ENCODE peak calls at places on chromosomes 2 and 18, in eight cellular contexts. U is HCT116, V is uterus, N is breast epithelium, T is transverse colon, P is K562, H is sigmoid colon, K is lower leg skin. R is an unnamed sample.

GRCh38 chr2:208134928-208135586 is 5.4 kb upstream of the CRYGC start:
- DNase-seq in K (no peak), V (no peak), H (no peak), P (no peak), N (no peak), U (no peak), T (no peak), R (no peak)

GRCh38 chr2:145752091-145752806 is 1232.3 kb upstream of the ZEB2 start:
- DNase-seq in U (peak; percentile 50), V (no peak), P (peak; percentile 34), T (no peak), H (no peak), K (no peak), N (no peak), R (no peak)

GRCh38 chr2:108968619-108969018 is 20.4 kb downstream of the EDAR start:
- DNase-seq in K (no peak), P (no peak), H (no peak), U (no peak), T (peak; percentile 69), N (no peak), V (no peak), R (peak; percentile 43)

GRCh38 chr18:56124186-56124585 is 514.2 kb downstream of the TXNL1 start:
- DNase-seq in U (no peak), V (no peak), K (no peak), H (no peak), T (no peak), P (no peak), N (no peak), R (no peak)

GRCh38 chr18:46152436-46152807 is 48.2 kb downstream of the HAUS1 start:
- DNase-seq in P (no peak), K (no peak), N (no peak), T (no peak), H (no peak), U (no peak), V (no peak), R (peak; percentile 52)

GRCh38 chr2:156110890-156111289 is 221.6 kb downstream of the NR4A2 start:
- DNase-seq in K (no peak), N (no peak), T (peak; percentile 39), P (no peak), H (no peak), U (peak; percentile 37), V (no peak), R (no peak)

GRCh38 chr2:237590272-237591020 is at the start of gene RAB17:
- DNase-seq in T (peak; percentile 82), P (no peak), V (no peak), U (peak; percentile 65), K (no peak), N (no peak), H (no peak), R (peak; percentile 40)

GRCh38 chr2:46849741-46850474 is 65.7 kb downstream of the MCFD2 start:
- DNase-seq in U (no peak), H (peak; percentile 84), T (peak; percentile 31), P (peak; percentile 84), K (no peak), N (no peak), V (peak; percentile 76), R (no peak)

GRCh38 chr2:175567435-175568061 is 386.0 kb upstream of the ATP5MC3 start:
- DNase-seq in P (no peak), N (no peak), K (no peak), V (no peak), H (no peak), U (no peak), T (no peak), R (no peak)

GRCh38 chr18:43620936-43621335 is 343.6 kb upstream of the SYT4 start:
- DNase-seq in K (no peak), H (no peak), N (no peak), U (no peak), P (no peak), V (no peak), T (no peak), R (no peak)

GRCh38 chr18:55478301-55478660 is 109.7 kb downstream of the TCF4 start:
- DNase-seq in T (no peak), N (no peak), V (no peak), K (no peak), P (no peak), H (no peak), U (no peak), R (no peak)

GRCh38 chr2:135993421-135993820 is 8.0 kb upstream of the DARS1 start:
- DNase-seq in U (no peak), K (no peak), V (no peak), N (no peak), P (no peak), H (no peak), T (no peak), R (no peak)

GRCh38 chr2:217935245-217935879 is 67.4 kb downstream of the TNS1 start:
- DNase-seq in N (no peak), U (no peak), K (no peak), P (no peak), T (no peak), V (peak; percentile 77), H (no peak), R (no peak)

GRCh38 chr2:172253190-172254052 is 150.7 kb upstream of the DLX2 start:
- DNase-seq in P (peak; percentile 32), T (peak; percentile 70), K (peak; percentile 54), H (no peak), N (no peak), U (peak; percentile 100), V (peak; percentile 80), R (peak; percentile 67)

GRCh38 chr2:188303363-188304031 is 11.8 kb downstream of the GULP1 start:
- DNase-seq in N (no peak), V (no peak), T (no peak), K (no peak), H (no peak), U (no peak), P (no peak), R (peak; percentile 20)

GRCh38 chr2:102660070-102660469 is 40.7 kb downstream of the SLC9A2 start:
- DNase-seq in T (peak; percentile 32), K (no peak), H (no peak), P (no peak), V (no peak), U (no peak), N (no peak), R (no peak)

GRCh38 chr2:117956036-117956791 is 57.7 kb downstream of the CCDC93 start:
- DNase-seq in T (no peak), H (no peak), K (no peak), V (no peak), U (no peak), P (no peak), N (no peak), R (no peak)

GRCh38 chr2:10305715-10306114 is 3.0 kb downstream of the HPCAL1 start:
- DNase-seq in V (no peak), U (no peak), H (no peak), P (no peak), N (no peak), T (peak; percentile 21), K (no peak), R (no peak)

GRCh38 chr2:145874466-145874865 is 1354.5 kb upstream of the ZEB2 start:
- DNase-seq in H (no peak), N (no peak), K (no peak), U (no peak), T (no peak), V (no peak), P (no peak), R (peak; percentile 8)

DNA sequence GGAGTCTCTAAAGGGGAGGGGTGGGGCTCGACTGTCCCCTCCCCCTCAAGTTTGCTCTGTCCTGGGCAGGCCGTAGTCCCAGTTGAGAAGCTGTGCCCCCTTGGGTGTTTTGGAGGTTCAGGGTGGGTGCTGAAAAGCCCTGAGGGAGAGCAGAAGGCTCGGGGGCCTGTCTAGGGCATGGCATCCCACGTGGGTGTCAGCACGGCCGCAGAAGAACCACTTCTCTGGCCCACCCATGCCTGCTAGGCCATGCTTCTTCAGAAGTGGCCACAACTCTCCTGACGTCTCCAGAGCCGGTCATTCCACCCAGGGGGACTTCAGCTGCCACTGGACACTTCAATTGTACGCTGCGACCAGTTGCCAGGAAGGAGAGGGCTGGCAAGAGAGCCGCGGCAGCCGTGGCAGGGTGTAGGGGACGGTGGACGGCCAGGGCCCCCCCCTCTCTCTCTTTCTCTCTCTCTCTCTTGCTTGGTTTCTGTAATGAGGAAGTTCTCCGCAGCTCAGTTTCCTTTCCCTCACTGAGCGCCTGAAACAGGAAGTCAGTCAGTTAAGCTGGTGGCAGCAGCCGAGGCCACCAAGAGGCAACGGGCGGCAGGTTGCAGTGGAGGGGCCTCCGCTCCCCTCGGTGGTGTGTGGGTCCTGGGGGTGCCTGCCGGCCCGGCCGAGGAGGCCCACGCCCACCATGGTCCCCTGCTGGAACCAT is at the start of gene INPP5D:
- DNase-seq in H (peak; percentile 70), P (no peak), T (peak; percentile 68), V (no peak), K (no peak), U (no peak), N (peak; percentile 48), R (no peak)
- TF ChIP-seq POLR2A in H (no peak), P (no peak), T (peak; percentile 68), V (no peak), K (no peak), U (no peak), N (no peak), R (no peak)

GRCh38 chr2:111185496-111186022 is 64.8 kb downstream of the BCL2L11 start:
- DNase-seq in K (no peak), P (no peak), U (no peak), N (no peak), H (no peak), V (no peak), T (peak; percentile 88), R (no peak)
- TF ChIP-seq POLR2A in K (no peak), P (no peak), U (no peak), N (no peak), H (no peak), V (no peak), T (no peak), R (no peak)

DNA sequence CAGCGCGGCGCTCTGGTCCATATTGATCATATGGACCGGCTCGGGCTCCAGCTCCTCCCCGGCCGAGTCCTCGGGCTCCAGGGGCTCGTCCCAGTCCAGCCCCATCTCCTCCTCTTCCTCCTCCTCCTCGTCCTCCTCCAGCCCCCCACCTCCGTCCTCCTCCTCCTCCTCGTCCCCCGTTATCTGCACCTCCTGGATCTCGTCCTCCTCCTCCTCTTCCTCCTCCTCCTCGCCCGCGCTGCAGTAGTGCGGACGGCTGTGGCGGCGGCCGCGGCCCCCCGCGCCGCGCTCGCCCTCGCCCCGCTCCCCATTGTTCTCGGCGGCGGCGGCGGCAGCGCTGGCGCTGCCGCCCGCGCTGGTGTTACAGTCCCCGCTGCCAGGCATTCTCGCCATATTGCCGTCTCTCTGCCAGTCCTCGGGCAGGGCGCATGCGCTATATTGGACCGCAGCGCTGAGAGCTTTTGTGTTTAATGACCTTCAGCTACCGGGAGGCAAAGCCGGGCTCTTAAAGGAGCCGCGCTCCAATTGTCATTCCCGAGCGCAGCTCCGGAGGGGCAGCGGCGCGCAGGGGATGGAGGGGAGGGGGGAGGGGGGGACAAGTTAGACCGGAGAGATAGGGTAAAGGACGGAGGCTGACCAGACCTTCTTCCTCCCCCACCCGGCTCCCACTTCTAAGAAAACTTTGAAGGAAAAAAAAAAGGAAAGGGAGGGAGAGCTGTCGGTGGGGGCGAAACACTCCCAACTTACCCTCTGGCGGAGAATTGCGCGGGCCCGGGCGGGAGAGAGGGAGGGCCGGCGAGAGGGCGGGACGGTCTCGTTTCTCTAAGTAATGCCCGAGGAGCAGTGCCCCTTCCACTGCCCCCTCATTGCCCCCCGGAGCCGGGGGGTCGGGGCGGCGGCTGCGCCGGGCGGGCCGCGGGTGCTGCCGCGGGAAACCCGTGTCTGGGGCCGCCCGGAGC is at the start of gene KCTD1:
- DNase-seq in P (no peak), N (peak; percentile 69), K (peak; percentile 62), H (peak; percentile 86), V (peak; percentile 66), U (peak; percentile 56), T (peak; percentile 85), R (peak; percentile 77)
- TF ChIP-seq POLR2A in P (no peak), N (no peak), K (no peak), H (no peak), V (no peak), U (no peak), T (no peak), R (no peak)

GRCh38 chr2:221501883-221502269 is 70.2 kb downstream of the EPHA4 start:
- DNase-seq in T (no peak), V (no peak), K (no peak), H (no peak), N (no peak), U (no peak), P (no peak), R (no peak)
- TF ChIP-seq POLR2A in T (no peak), V (no peak), K (no peak), H (no peak), N (no peak), U (no peak), P (no peak), R (no peak)